ENCODE peak calls at places on chromosome 14, in eight cellular contexts. J, K, U, T, L, B, Y and D are unnamed samples.

GRCh38 chr14:31945701-31946100 is 131.4 kb upstream of the ARHGAP5 start:
- DNase-seq in J (no peak), K (no peak), U (no peak), T (no peak), L (no peak), B (no peak), Y (no peak), D (no peak)

GRCh38 chr14:75234173-75234855 is 44.3 kb upstream of the FOS start:
- DNase-seq in J (peak), K (no peak), U (no peak), T (no peak), L (no peak), B (peak), Y (peak), D (peak)

GRCh38 chr14:106875503-106875902 is 1349.1 kb downstream of the TMEM121 start:
- DNase-seq in J (no peak), K (no peak), U (no peak), T (no peak), L (no peak), B (no peak), Y (no peak), D (no peak)

GRCh38 chr14:28830115-28830534 is 63.5 kb downstream of the FOXG1 start:
- DNase-seq in J (no peak), K (no peak), U (no peak), T (no peak), L (no peak), B (no peak), Y (no peak), D (no peak)

GRCh38 chr14:69580009-69580577 is 5.4 kb upstream of the CCDC177 start:
- DNase-seq in J (peak), K (peak), U (no peak), T (no peak), L (peak), B (peak), Y (peak), D (peak)

GRCh38 chr14:51201890-51202289 is 38.2 kb upstream of the TMX1 start:
- DNase-seq in J (no peak), K (no peak), U (no peak), T (no peak), L (no peak), B (no peak), Y (no peak), D (no peak)

GRCh38 chr14:59407246-59407615 is 57.9 kb downstream of the GPR135 start:
- DNase-seq in J (peak), K (no peak), U (no peak), T (no peak), L (no peak), B (peak), Y (peak), D (peak)

GRCh38 chr14:95885278-95885677 is 8.6 kb downstream of the TUNAR start:
- DNase-seq in J (no peak), K (no peak), U (no peak), T (no peak), L (no peak), B (no peak), Y (no peak), D (no peak)

GRCh38 chr14:44803239-44803905 is 158.4 kb downstream of the KLHL28 start:
- DNase-seq in J (peak), K (peak), U (no peak), T (no peak), L (no peak), B (peak), Y (peak), D (peak)

GRCh38 chr14:78586681-78587080 is 416.5 kb downstream of the NRXN3 start:
- DNase-seq in J (no peak), K (no peak), U (no peak), T (no peak), L (no peak), B (no peak), Y (no peak), D (no peak)

GRCh38 chr14:20630340-20631022 is 11.0 kb downstream of the OR6S1 start:
- DNase-seq in J (peak), K (peak), U (no peak), T (no peak), L (peak), B (no peak), Y (no peak), D (peak)